ENCODE peak calls at places on chromosomes 7 and 10, in seven cellular contexts. E is EH, H is head of caudate nucleus, K is GM23248, B is body of pancreas, N is NCI-H1105, S is NCI-H69. J is an unnamed sample.

GRCh38 chr10:96288151-96288621 is 16.0 kb upstream of the DNTT start:
- DNase-seq in E (no peak), H (no peak), N (no peak), S (no peak), K (no peak), B (no peak), J (no peak)

GRCh38 chr10:48523212-48523819 is 81.6 kb downstream of the ARHGAP22 start:
- DNase-seq in N (peak), E (peak), K (peak), B (peak), H (peak), S (peak), J (peak)

GRCh38 chr10:80196270-80196949 is 8.9 kb downstream of the ANXA11 start:
- DNase-seq in N (no peak), B (peak), E (peak), H (peak), S (peak), K (peak), J (no peak)

GRCh38 chr10:93512565-93512964 is 16.2 kb downstream of the CEP55 start:
- DNase-seq in S (no peak), E (peak), K (peak), H (no peak), B (no peak), N (no peak), J (peak)

GRCh38 chr7:10798044-10798443 is 175.6 kb upstream of the PHF14 start:
- DNase-seq in S (no peak), E (no peak), N (no peak), H (no peak), K (no peak), B (no peak), J (no peak)

GRCh38 chr7:133233142-133233541 is 19.7 kb upstream of the EXOC4 start:
- DNase-seq in B (no peak), S (no peak), H (no peak), K (no peak), N (no peak), E (no peak), J (no peak)

GRCh38 chr10:78457804-78458483 is 424.3 kb downstream of the RPS24 start:
- DNase-seq in H (peak), K (peak), S (no peak), B (peak), E (peak), N (no peak), J (no peak)

GRCh38 chr7:130386876-130387275 is 6.6 kb downstream of the CPA1 start:
- DNase-seq in S (no peak), B (peak), N (no peak), H (no peak), K (no peak), E (no peak), J (peak)

GRCh38 chr10:80173441-80173840 is 31.9 kb downstream of the ANXA11 start:
- DNase-seq in B (no peak), S (peak), N (peak), K (no peak), H (no peak), E (no peak), J (no peak)

GRCh38 chr10:120480065-120480600 is 23.1 kb downstream of the PLPP4 start:
- DNase-seq in H (no peak), N (no peak), B (no peak), S (peak), E (no peak), K (peak), J (no peak)

GRCh38 chr10:21972584-21972983 is 30.9 kb downstream of the DNAJC1 start:
- DNase-seq in K (no peak), S (no peak), E (no peak), B (no peak), H (no peak), N (no peak), J (no peak)

GRCh38 chr7:75623390-75624133 is 115.2 kb downstream of the HIP1 start:
- DNase-seq in E (peak), N (no peak), B (no peak), H (peak), S (no peak), K (peak), J (peak)

J was measured in osteoblast.